ENCODE peak calls at places on chromosome 20, in ten cellular contexts. K is MCF 10A, W is RKO, M is SHP77, S is NCI-H2171 treated with DMSO at 0.1 percent for 48 hours, X is activated B cell treated with CpG ODN at 0.5 μM for 24 hours, R is germinal center, L is HCT116, U is HS-5, P is lung microvascular endothelial cell. Y is an unnamed sample.

GRCh38 chr20:5835234-5835845 is 85.1 kb downstream of the SHLD1 start:
- DNase-seq in R (no peak), X (no peak), S (peak), W (peak), K (peak), M (peak), P (peak), U (peak), L (no peak), Y (no peak)

GRCh38 chr20:62603021-62603906 is 39.0 kb upstream of the SLCO4A1 start:
- DNase-seq in P (peak), W (peak), U (peak), R (peak), X (peak), K (peak), L (no peak), M (peak), S (no peak), Y (no peak)

GRCh38 chr20:44959082-44959895 is 908 bp downstream of the TOMM34 start:
- DNase-seq in P (peak), W (peak), M (no peak), R (peak), U (peak), L (no peak), S (peak), X (no peak), K (peak), Y (no peak)

GRCh38 chr20:62751551-62752150 is 43.0 kb downstream of the NTSR1 start:
- DNase-seq in L (no peak), P (no peak), U (no peak), W (no peak), K (no peak), M (no peak), X (no peak), R (no peak), S (no peak), Y (no peak)

GRCh38 chr20:18312723-18313122 is 24.4 kb downstream of the ZNF133 start:
- DNase-seq in R (no peak), W (no peak), M (no peak), L (no peak), X (no peak), P (no peak), K (no peak), S (no peak), U (no peak), Y (no peak)

GRCh38 chr20:33311011-33311410 is 28.0 kb downstream of the BPIFB1 start:
- DNase-seq in S (no peak), U (no peak), K (no peak), M (no peak), P (no peak), X (no peak), R (no peak), L (no peak), W (no peak), Y (no peak)

GRCh38 chr20:37425103-37425625 is 79.2 kb downstream of the SRC start:
- DNase-seq in M (no peak), W (no peak), X (no peak), L (no peak), P (no peak), K (no peak), U (no peak), S (no peak), R (no peak), Y (no peak)

GRCh38 chr20:24682496-24683090 is 213.2 kb downstream of the SYNDIG1 start:
- DNase-seq in M (no peak), R (no peak), X (no peak), W (no peak), P (no peak), L (no peak), K (no peak), U (no peak), S (no peak), Y (no peak)

GRCh38 chr20:4230651-4231050 is 215.3 kb upstream of the RNF24 start:
- DNase-seq in S (peak), R (no peak), P (no peak), U (no peak), W (no peak), L (no peak), M (no peak), X (no peak), K (peak), Y (no peak)

GRCh38 chr20:40279390-40279789 is 409.6 kb downstream of the MAFB start:
- DNase-seq in P (no peak), X (no peak), R (no peak), M (no peak), L (no peak), S (peak), K (peak), W (no peak), U (peak), Y (no peak)

GRCh38 chr20:57688864-57689263 is 21.0 kb downstream of the PMEPA1 start:
- DNase-seq in L (no peak), U (no peak), W (no peak), P (no peak), R (no peak), M (no peak), X (no peak), S (no peak), K (no peak), Y (no peak)

GRCh38 chr20:11372831-11373230 is 544.9 kb upstream of the BTBD3 start:
- DNase-seq in L (no peak), R (no peak), K (no peak), U (no peak), S (no peak), X (no peak), W (no peak), M (no peak), P (no peak), Y (no peak)

GRCh38 chr20:14717124-14718004 is 380.0 kb upstream of the FLRT3 start:
- DNase-seq in X (no peak), P (no peak), M (no peak), U (no peak), R (no peak), L (no peak), K (no peak), W (no peak), S (no peak), Y (no peak)